ENCODE peak calls at places on chromosomes 2 and 18, in five cellular contexts. B is SK-N-SH, Q is tibial nerve, K is upper lobe of left lung, C is stomach. S is an unnamed sample. For H3K4me1, the result is how much of the 10 kb centered on the place peaks cover.

GRCh38 chr2:160582481-160583161 is 89.0 kb upstream of the RBMS1 start:
- DNase-seq in B (no peak), K (no peak), C (no peak), Q (no peak), S (no peak)

GRCh38 chr18:23812566-23813440 is 123.5 kb downstream of the LAMA3 start:
- DNase-seq in B (peak), K (no peak), Q (no peak), C (no peak), S (no peak)

GRCh38 chr2:9474361-9475117 is at the start of gene IAH1:
- DNase-seq in C (peak), K (peak), Q (peak), B (peak), S (peak)

GRCh38 chr2:20796374-20796791 is 26.5 kb downstream of the LDAH start:
- DNase-seq in K (no peak), Q (no peak), C (no peak), B (no peak), S (no peak)

GRCh38 chr2:163601377-163601776 is 134.4 kb downstream of the FIGN start:
- DNase-seq in C (no peak), B (no peak), Q (no peak), K (no peak), S (no peak)

GRCh38 chr2:17605691-17606090 is 65.2 kb downstream of the VSNL1 start:
- DNase-seq in B (no peak), K (no peak), Q (no peak), C (no peak), S (no peak)

GRCh38 chr2:15429032-15429431 is 132.1 kb downstream of the NBAS start:
- DNase-seq in C (no peak), K (no peak), Q (no peak), B (no peak), S (no peak)

GRCh38 chr2:62785810-62786593 is 80.5 kb downstream of the EHBP1 start:
- DNase-seq in C (no peak), K (no peak), B (no peak), Q (no peak), S (no peak)

GRCh38 chr2:11450791-11451190 is 15.2 kb downstream of the E2F6 start:
- DNase-seq in C (no peak), K (no peak), Q (no peak), B (no peak), S (no peak)

GRCh38 chr2:218785103-218785502 is 3.2 kb downstream of the CYP27A1 start:
- DNase-seq in Q (no peak), B (no peak), C (no peak), K (no peak), S (no peak)

GRCh38 chr2:117308861-117309770 is 505.4 kb upstream of the DDX18 start:
- DNase-seq in C (no peak), Q (no peak), K (no peak), B (no peak), S (no peak)

GRCh38 chr18:3624818-3625716 is 175.1 kb downstream of the TGIF1 start:
- DNase-seq in C (peak), B (no peak), K (no peak), Q (no peak), S (no peak)

GRCh38 chr18:47931707-47932103 is 1.2 kb upstream of the SMAD2 start:
- DNase-seq in C (peak), K (no peak), B (peak), Q (no peak), S (no peak)

GRCh38 chr2:141058552-141058951 is 1072.3 kb downstream of the LRP1B start:
- DNase-seq in Q (no peak), K (no peak), B (no peak), C (no peak), S (no peak)

GRCh38 chr2:210315015-210315807 is at the start of gene MYL1:
- DNase-seq in Q (no peak), K (no peak), C (no peak), B (no peak), S (no peak)

GRCh38 chr2:113233593-113234550 is 44.8 kb downstream of the PAX8 start:
- DNase-seq in Q (no peak), B (no peak), K (no peak), C (peak), S (no peak)

GRCh38 chr2:56287974-56288373 is 104.2 kb downstream of the CCDC85A start:
- DNase-seq in B (no peak), C (no peak), Q (no peak), K (no peak), S (no peak)
- TF ChIP-seq EP300 in B (peak), C (no peak), Q (no peak), K (no peak), S (no peak)

GRCh38 chr2:130837811-130838565 is 1.3 kb downstream of the ARHGEF4 start:
- DNase-seq in C (no peak), Q (no peak), K (no peak), B (no peak), S (no peak)

GRCh38 chr2:130836501-130837174 is at the start of gene ARHGEF4:
- DNase-seq in B (peak), C (peak), Q (no peak), K (peak), S (no peak)

GRCh38 chr2:130837175-130837810 is 579 bp downstream of the ARHGEF4 start:
- DNase-seq in K (no peak), Q (no peak), C (no peak), B (no peak), S (no peak)

GRCh38 chr2:130840506-130840905 is 3.8 kb downstream of the ARHGEF4 start:
- DNase-seq in B (no peak), C (no peak), Q (no peak), K (no peak), S (no peak)

GRCh38 chr2:130839011-130839780 is 2.5 kb downstream of the ARHGEF4 start:
- DNase-seq in B (no peak), K (no peak), Q (no peak), C (no peak), S (no peak)
- H3K4me1 ChIP-seq in B (under half), K (under half), Q (under half), C (under half), S (under half)

DNA sequence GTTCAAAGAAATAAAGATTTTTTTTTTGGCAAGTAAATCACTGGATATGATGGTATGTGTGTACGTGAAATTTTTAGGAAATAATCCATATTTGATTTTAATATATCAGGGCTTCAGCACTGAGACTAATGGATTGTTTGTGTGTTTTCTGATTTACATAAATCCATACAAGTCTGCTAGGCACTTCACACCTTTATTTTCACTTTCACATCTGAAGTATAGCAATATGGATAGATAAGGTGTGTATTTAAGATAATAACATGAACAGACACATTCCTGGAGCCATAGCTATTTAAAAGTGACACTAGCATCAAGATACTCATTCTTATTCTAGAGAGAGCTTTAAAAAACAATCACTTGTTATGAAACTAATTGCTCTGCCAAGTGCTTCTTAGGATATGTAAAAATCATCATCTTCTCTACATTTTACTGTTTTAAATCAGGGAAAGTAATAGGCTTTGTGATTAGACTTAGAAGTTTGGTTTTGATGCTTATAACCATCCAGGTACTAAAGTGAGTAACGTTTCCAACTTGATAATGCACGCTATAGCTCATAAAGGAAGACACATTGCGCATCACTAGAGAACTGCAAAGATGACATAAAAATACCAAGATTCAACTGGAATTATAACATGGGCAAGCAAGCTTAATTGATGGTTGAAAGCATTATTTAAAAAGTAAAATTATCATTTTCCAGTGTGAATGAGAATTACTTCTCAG is 208.9 kb downstream of the ZEB2 start:
- DNase-seq in B (no peak), Q (no peak), C (no peak), K (no peak), S (no peak)
- H3K4me3 ChIP-seq in B (no peak), Q (no peak), C (no peak), K (no peak), S (no peak)

GRCh38 chr2:177335917-177336450 is 56.6 kb upstream of the AGPS start:
- DNase-seq in K (no peak), Q (no peak), C (no peak), B (no peak), S (no peak)

GRCh38 chr2:177342736-177343135 is 49.8 kb upstream of the AGPS start:
- DNase-seq in K (no peak), B (no peak), Q (no peak), C (no peak), S (no peak)

GRCh38 chr2:177340158-177340557 is 52.4 kb upstream of the AGPS start:
- DNase-seq in K (no peak), B (no peak), Q (no peak), C (no peak), S (no peak)

GRCh38 chr2:177334940-177335543 is 57.5 kb upstream of the AGPS start:
- DNase-seq in C (no peak), Q (no peak), K (no peak), B (peak), S (no peak)

DNA sequence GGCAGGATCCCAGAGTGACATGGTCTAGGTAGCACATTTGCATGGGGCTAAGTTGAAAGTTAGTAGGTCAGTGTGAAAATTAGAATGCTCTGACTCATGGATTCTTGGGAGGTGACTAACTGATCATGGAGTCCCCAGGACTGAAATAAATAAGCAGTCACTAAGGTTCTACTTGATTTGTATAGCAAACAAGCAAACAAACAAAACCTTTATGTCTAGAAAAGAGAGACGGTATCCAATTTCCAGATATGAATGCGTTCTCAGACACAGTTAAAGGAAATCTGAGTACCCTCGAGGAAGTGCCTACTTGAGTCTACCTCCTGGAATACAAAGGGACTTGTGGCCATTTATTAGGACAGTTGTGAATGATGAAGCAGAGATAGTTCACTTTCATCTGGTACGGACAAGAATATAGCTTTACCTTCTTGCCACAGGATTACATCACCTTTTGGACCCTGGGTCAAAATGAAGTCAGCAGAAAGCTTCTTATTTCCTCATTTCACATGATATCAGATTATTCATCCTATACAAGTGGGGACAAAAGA is 54.3 kb upstream of the AGPS start:
- DNase-seq in K (no peak), B (no peak), Q (no peak), C (no peak), S (no peak)
- TF ChIP-seq EP300 in K (no peak), B (no peak), Q (no peak), C (no peak), S (no peak)

GRCh38 chr2:71504611-71505010 is 51.2 kb downstream of the DYSF start:
- DNase-seq in K (no peak), B (no peak), Q (no peak), C (no peak), S (no peak)
- H3K4me1 ChIP-seq in K (under half), B (under half), Q (under half), C (under half), S (under half)

GRCh38 chr2:145916799-145917198 is 1396.9 kb upstream of the ZEB2 start:
- DNase-seq in Q (no peak), K (no peak), B (no peak), C (no peak), S (no peak)
- H3K4me3 ChIP-seq in Q (no peak), K (no peak), B (no peak), C (no peak), S (no peak)

DNA sequence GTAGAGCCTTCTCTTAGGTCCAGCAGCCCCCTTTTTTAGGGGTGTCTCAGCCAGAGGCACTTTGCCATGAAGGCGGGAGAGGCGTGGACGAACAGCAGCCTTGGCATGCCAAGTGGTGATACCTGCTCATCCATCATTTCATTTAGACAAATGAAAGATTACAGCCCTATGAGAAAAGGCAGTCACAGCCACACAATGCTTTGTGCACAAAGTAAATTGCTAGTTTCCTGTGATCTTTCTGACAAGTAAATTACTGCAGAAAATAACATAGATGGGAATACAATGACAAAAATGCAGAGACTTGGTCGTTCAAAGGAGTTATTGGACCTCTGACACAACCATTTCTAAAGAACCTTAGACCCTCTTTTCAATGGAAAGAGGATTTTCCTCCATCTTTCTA is 94.9 kb downstream of the RND3 start:
- DNase-seq in B (no peak), K (no peak), C (no peak), Q (no peak), S (no peak)
- TF ChIP-seq EP300 in B (no peak), K (no peak), C (no peak), Q (no peak), S (no peak)

GRCh38 chr2:2502150-2502549 is 171.1 kb upstream of the MYT1L start:
- DNase-seq in C (no peak), K (no peak), B (no peak), Q (no peak), S (no peak)

GRCh38 chr2:2503864-2504418 is 172.9 kb upstream of the MYT1L start:
- DNase-seq in B (peak), C (no peak), Q (no peak), K (peak), S (no peak)

GRCh38 chr2:2505604-2506003 is 174.5 kb upstream of the MYT1L start:
- DNase-seq in Q (no peak), K (no peak), C (no peak), B (no peak), S (no peak)

GRCh38 chr2:2506536-2506935 is 175.5 kb upstream of the MYT1L start:
- DNase-seq in Q (no peak), K (no peak), B (no peak), C (no peak), S (no peak)

GRCh38 chr2:2507471-2507997 is 176.5 kb upstream of the MYT1L start:
- DNase-seq in C (no peak), B (no peak), K (peak), Q (no peak), S (no peak)
- H3K4me1 ChIP-seq in C (under half), B (under half), K (under half), Q (under half), S (under half)

DNA sequence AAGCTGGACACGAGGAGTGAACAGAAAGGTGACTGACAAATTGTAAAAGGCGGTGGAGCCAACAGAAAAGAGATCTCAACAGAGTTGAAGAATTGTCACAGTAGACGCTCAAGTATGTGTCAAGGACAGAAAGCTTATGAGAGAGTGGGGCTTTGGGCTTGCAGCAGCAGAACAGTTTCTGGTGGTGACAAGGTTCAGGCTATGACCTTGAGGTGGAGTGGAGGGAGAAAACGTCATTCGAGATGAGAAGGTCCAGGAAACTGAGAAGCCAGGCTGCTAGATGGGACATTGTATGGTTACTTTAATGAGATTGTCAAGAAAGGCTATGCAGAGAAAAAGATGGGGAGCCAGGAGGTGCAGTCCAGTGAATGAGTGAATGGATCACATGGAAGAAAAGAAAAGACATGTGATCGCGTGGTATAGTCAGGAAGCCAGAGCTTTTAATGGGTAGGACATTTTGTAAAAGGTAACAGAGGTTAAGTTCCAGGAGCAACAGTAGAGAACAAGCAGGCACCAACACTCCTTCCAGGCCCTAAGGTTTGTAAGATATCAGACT is 91.1 kb upstream of the EPC2 start:
- DNase-seq in B (no peak), K (no peak), Q (no peak), C (no peak), S (no peak)
- H3K4me3 ChIP-seq in B (peak), K (no peak), Q (peak), C (peak), S (peak)